ENCODE peak calls at places on chromosomes 7 and 10, in four cellular contexts. One of them, this sample, is unnamed. For H3K79me2, the result is how much of the 10 kb centered on the place peaks cover.

GRCh38 chr7:24916463-24917040 is 63.4 kb downstream of the OSBPL3 start:
- DNase-seq in H9: no peak
- DNase-seq in H1: no peak
- DNase-seq in trophoblast cell: peak
- DNase-seq in this sample: no peak

GRCh38 chr10:93074137-93074596 is 474 bp downstream of the CYP26A1 start:
- DNase-seq in H9: peak
- DNase-seq in H1: no peak
- DNase-seq in trophoblast cell: no peak
- DNase-seq in this sample: peak

GRCh38 chr10:63591600-63592379 is 70.6 kb downstream of the REEP3 start:
- DNase-seq in H9: no peak
- DNase-seq in H1: no peak
- DNase-seq in trophoblast cell: no peak
- DNase-seq in this sample: no peak

GRCh38 chr7:87370660-87371180 is 25.3 kb downstream of the CROT start:
- DNase-seq in H9: no peak
- DNase-seq in H1: no peak
- DNase-seq in trophoblast cell: no peak
- DNase-seq in this sample: no peak

GRCh38 chr10:71077143-71077581 is 135.2 kb upstream of the UNC5B start:
- DNase-seq in H9: peak
- DNase-seq in H1: no peak
- DNase-seq in trophoblast cell: no peak
- DNase-seq in this sample: peak

GRCh38 chr7:36036590-36036989 is 116.5 kb upstream of the EEPD1 start:
- DNase-seq in H9: no peak
- DNase-seq in H1: no peak
- DNase-seq in trophoblast cell: peak
- DNase-seq in this sample: peak

GRCh38 chr7:2633538-2634264 is 1.9 kb downstream of the TTYH3 start:
- DNase-seq in H9: no peak
- DNase-seq in H1: no peak
- DNase-seq in trophoblast cell: peak
- DNase-seq in this sample: peak

GRCh38 chr10:110138197-110138812 is 69.1 kb upstream of the MXI1 start:
- DNase-seq in H9: no peak
- DNase-seq in H1: no peak
- DNase-seq in trophoblast cell: no peak
- DNase-seq in this sample: peak

GRCh38 chr10:99329238-99329890 is at the start of gene CNNM1:
- DNase-seq in H9: peak
- DNase-seq in H1: no peak
- DNase-seq in trophoblast cell: no peak
- DNase-seq in this sample: peak

GRCh38 chr7:75537731-75538130 is 45.6 kb downstream of the SPDYE5 start:
- DNase-seq in H9: no peak
- DNase-seq in H1: no peak
- DNase-seq in trophoblast cell: no peak
- DNase-seq in this sample: no peak

GRCh38 chr10:97850446-97850845 is 803 bp downstream of the GOLGA7B start:
- DNase-seq in H9: no peak
- DNase-seq in H1: no peak
- DNase-seq in trophoblast cell: no peak
- DNase-seq in this sample: peak

GRCh38 chr10:122487231-122487765 is 25.9 kb downstream of the HTRA1 start:
- DNase-seq in H9: no peak
- DNase-seq in H1: no peak
- DNase-seq in trophoblast cell: no peak
- DNase-seq in this sample: peak
- H3K79me2 ChIP-seq in H9: under half
- H3K79me2 ChIP-seq in H1: under half
- H3K79me2 ChIP-seq in trophoblast cell: under half
- H3K79me2 ChIP-seq in this sample: under half

GRCh38 chr10:12067336-12067735 is 1.4 kb upstream of the DHTKD1 start:
- DNase-seq in H9: no peak
- DNase-seq in H1: no peak
- DNase-seq in trophoblast cell: no peak
- DNase-seq in this sample: no peak
- H2BK120ac ChIP-seq in H9: no peak
- H2BK120ac ChIP-seq in H1: no peak
- H2BK120ac ChIP-seq in trophoblast cell: no peak
- H2BK120ac ChIP-seq in this sample: no peak

GRCh38 chr7:37255327-37255944 is 193.2 kb downstream of the ELMO1 start:
- DNase-seq in H9: no peak
- DNase-seq in H1: no peak
- DNase-seq in trophoblast cell: no peak
- DNase-seq in this sample: no peak
- H3K79me2 ChIP-seq in H9: under half
- H3K79me2 ChIP-seq in H1: under half
- H3K79me2 ChIP-seq in trophoblast cell: under half
- H3K79me2 ChIP-seq in this sample: under half

GRCh38 chr10:30219977-30220751 is 128.9 kb downstream of the MTPAP start:
- DNase-seq in H9: no peak
- DNase-seq in H1: no peak
- DNase-seq in trophoblast cell: peak
- DNase-seq in this sample: no peak
- H2BK120ac ChIP-seq in H9: no peak
- H2BK120ac ChIP-seq in H1: no peak
- H2BK120ac ChIP-seq in trophoblast cell: no peak
- H2BK120ac ChIP-seq in this sample: no peak

GRCh38 chr10:94443052-94443451 is 40.7 kb downstream of the TBC1D12 start:
- DNase-seq in H9: no peak
- DNase-seq in H1: no peak
- DNase-seq in trophoblast cell: no peak
- DNase-seq in this sample: no peak

GRCh38 chr10:94440096-94440495 is 37.8 kb downstream of the TBC1D12 start:
- DNase-seq in H9: no peak
- DNase-seq in H1: no peak
- DNase-seq in trophoblast cell: no peak
- DNase-seq in this sample: no peak

GRCh38 chr10:94443549-94443948 is 41.2 kb downstream of the TBC1D12 start:
- DNase-seq in H9: no peak
- DNase-seq in H1: no peak
- DNase-seq in trophoblast cell: no peak
- DNase-seq in this sample: no peak

GRCh38 chr10:94439275-94439861 is 37.0 kb downstream of the TBC1D12 start:
- DNase-seq in H9: peak
- DNase-seq in H1: no peak
- DNase-seq in trophoblast cell: no peak
- DNase-seq in this sample: peak
- H3K79me2 ChIP-seq in H9: under half
- H3K79me2 ChIP-seq in H1: under half
- H3K79me2 ChIP-seq in trophoblast cell: under half
- H3K79me2 ChIP-seq in this sample: under half

GRCh38 chr10:102773986-102774385 is 30.2 kb downstream of the WBP1L start:
- DNase-seq in H9: no peak
- DNase-seq in H1: no peak
- DNase-seq in trophoblast cell: no peak
- DNase-seq in this sample: no peak

GRCh38 chr10:102775201-102775972 is 31.6 kb downstream of the WBP1L start:
- DNase-seq in H9: no peak
- DNase-seq in H1: no peak
- DNase-seq in trophoblast cell: no peak
- DNase-seq in this sample: no peak

GRCh38 chr10:102777696-102778530 is 34.2 kb downstream of the WBP1L start:
- DNase-seq in H9: peak
- DNase-seq in H1: no peak
- DNase-seq in trophoblast cell: peak
- DNase-seq in this sample: peak

GRCh38 chr10:102776779-102777417 is 33.1 kb downstream of the WBP1L start:
- DNase-seq in H9: peak
- DNase-seq in H1: peak
- DNase-seq in trophoblast cell: peak
- DNase-seq in this sample: peak

DNA sequence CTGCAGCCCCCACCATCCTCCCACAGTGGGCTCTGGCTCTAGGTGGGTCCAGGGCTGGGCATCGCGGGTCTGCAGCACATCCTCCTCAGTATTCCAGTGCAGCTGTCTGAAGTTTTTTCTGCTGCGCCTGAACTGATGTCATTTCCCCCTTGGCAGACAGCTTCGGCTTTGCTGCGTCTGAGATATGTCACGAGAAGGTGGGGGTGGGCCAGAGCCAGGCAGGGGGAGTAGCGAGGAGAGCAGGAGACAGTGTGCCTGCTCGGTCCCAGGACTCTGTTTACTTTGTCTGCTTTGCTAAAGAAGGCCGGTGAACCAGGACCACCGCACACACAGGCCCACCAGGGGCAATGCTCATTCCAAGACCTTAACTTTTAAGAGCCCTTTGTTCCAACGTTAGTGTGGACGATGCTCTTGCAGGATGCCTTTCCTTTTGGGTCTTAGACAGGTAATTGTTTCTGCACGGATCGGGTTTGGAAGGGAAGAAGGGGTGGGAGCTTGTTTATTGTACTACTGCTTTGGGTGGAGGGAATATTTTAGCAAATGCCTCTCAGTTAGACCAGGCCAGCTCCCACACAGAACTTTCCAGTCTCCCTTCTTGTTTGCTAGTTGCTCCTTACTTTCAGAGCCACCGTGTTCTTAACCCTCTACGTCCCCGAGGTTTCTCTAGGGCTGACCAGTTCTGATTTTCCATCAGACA is 32.4 kb downstream of the WBP1L start:
- DNase-seq in H9: peak
- DNase-seq in H1: no peak
- DNase-seq in trophoblast cell: peak
- DNase-seq in this sample: peak
- H2BK120ac ChIP-seq in H9: no peak
- H2BK120ac ChIP-seq in H1: no peak
- H2BK120ac ChIP-seq in trophoblast cell: peak
- H2BK120ac ChIP-seq in this sample: no peak

DNA sequence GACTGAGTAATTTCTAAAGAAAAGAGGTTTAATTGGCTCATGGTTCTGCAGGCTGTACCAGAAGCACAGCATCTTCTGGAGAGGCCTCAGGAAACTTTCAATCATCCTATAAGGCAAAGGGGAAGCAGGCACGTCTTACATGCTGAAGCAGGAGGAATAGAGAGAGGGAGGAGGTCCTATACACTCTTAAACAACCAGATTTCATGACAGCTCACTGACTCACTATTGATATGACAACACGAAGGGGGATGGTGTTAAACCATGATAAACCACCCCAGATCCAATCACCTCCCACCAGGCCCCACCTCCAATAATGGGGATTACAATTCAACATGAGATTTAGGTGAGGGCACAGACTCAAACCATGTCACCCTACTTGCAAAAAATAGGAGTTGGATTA is 201.5 kb downstream of the CDK14 start:
- DNase-seq in H9: no peak
- DNase-seq in H1: no peak
- DNase-seq in trophoblast cell: no peak
- DNase-seq in this sample: no peak
- H3K79me2 ChIP-seq in H9: under half
- H3K79me2 ChIP-seq in H1: under half
- H3K79me2 ChIP-seq in trophoblast cell: under half
- H3K79me2 ChIP-seq in this sample: under half

GRCh38 chr10:61115874-61116273 is 171.9 kb upstream of the RHOBTB1 start:
- DNase-seq in H9: no peak
- DNase-seq in H1: no peak
- DNase-seq in trophoblast cell: no peak
- DNase-seq in this sample: no peak

GRCh38 chr10:61108880-61109279 is 164.9 kb upstream of the RHOBTB1 start:
- DNase-seq in H9: no peak
- DNase-seq in H1: no peak
- DNase-seq in trophoblast cell: no peak
- DNase-seq in this sample: no peak

GRCh38 chr10:61110936-61111335 is 167.0 kb upstream of the RHOBTB1 start:
- DNase-seq in H9: no peak
- DNase-seq in H1: no peak
- DNase-seq in trophoblast cell: no peak
- DNase-seq in this sample: no peak

DNA sequence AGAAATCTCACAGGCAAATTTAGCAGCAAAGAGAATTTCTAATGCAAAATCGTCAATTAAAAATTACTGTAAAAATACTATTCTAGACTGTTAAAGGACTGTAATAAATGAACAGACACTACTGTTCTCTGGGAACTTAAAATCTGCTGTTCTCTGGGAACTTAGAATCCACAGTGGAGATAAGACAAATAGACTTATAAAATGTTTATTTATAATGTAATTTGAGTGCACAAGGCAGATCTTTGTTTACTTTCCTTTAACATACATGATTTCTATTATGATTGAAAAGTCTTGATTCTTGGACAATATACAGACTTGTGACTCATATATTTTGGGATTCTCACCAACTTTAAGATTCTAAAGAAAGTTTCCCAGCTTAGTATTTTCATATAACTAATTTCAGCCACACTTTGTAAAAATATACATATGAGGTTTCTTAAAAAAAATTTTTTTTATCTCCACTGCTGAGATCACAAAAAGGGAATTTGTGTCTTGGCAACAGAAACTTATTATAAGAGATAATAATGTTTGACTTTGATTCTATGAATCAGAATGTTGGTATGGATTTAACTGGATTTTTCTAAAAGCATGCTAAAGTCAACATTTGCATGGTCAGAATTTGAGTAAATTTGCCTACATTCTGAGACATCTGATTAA is 166.3 kb upstream of the RHOBTB1 start:
- DNase-seq in H9: no peak
- DNase-seq in H1: no peak
- DNase-seq in trophoblast cell: no peak
- DNase-seq in this sample: no peak
- H2BK120ac ChIP-seq in H9: no peak
- H2BK120ac ChIP-seq in H1: no peak
- H2BK120ac ChIP-seq in trophoblast cell: no peak
- H2BK120ac ChIP-seq in this sample: no peak

DNA sequence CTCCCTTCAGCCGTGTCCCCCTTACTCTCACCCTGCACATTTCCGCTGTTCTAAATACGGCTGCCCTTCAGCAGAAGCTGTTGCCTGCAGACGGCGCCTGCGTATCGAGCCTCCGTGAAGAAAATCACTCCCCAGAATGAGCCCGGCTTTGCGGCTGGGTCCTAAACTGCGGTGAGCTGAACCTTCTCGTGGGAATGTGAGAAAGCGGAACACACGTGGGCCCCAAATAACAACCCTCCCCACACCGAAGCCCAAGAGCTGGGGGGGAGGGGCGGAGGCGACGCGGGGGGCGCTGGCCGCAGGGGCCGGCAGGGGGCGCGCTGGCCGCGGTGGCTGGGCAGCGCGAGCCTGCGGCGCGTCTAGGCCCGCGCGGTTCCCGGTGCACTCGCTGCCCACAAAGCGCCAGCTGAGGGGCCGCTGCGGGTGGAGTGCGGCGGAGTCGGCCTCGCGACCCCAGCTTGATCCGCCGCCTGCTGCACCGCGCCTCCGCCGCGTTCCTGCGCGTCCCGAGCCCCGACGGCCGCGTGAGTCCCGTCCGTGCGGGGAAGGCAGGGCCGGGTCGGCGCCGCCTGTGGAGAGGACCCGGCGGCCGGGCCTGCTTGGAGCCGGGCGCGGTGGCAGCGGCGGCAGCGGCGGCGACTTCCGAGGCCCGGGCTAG is at the start of gene ZNF398:
- DNase-seq in H9: peak
- DNase-seq in H1: no peak
- DNase-seq in trophoblast cell: peak
- DNase-seq in this sample: peak
- H3K79me2 ChIP-seq in H9: under half
- H3K79me2 ChIP-seq in H1: half or more
- H3K79me2 ChIP-seq in trophoblast cell: under half
- H3K79me2 ChIP-seq in this sample: under half

This sample was measured in mesendoderm.